ENCODE peak calls at places on chromosomes 13 and 19, in eight cellular contexts. One of them, this sample, is unnamed.

GRCh38 chr13:97971519-97971918 is 18.0 kb downstream of the IPO5 start:
- DNase-seq in stomach: no peak
- DNase-seq in fibroblast of lung: no peak
- DNase-seq in left ventricle myocardium inferior: no peak
- DNase-seq in body of pancreas: no peak
- DNase-seq in left lung: no peak
- DNase-seq in endodermal cell: no peak
- DNase-seq in sigmoid colon: no peak
- DNase-seq in this sample: no peak

GRCh38 chr19:54518844-54519243 is 16.2 kb downstream of the LAIR2 start:
- DNase-seq in body of pancreas: no peak
- DNase-seq in stomach: no peak
- DNase-seq in fibroblast of lung: no peak
- DNase-seq in left ventricle myocardium inferior: no peak
- DNase-seq in sigmoid colon: no peak
- DNase-seq in endodermal cell: no peak
- DNase-seq in left lung: no peak
- DNase-seq in this sample: no peak

GRCh38 chr19:55536366-55536765 is 567 bp downstream of the SBK2 start:
- DNase-seq in sigmoid colon: no peak
- DNase-seq in fibroblast of lung: no peak
- DNase-seq in body of pancreas: no peak
- DNase-seq in stomach: no peak
- DNase-seq in left lung: no peak
- DNase-seq in left ventricle myocardium inferior: no peak
- DNase-seq in endodermal cell: no peak
- DNase-seq in this sample: no peak

GRCh38 chr19:45613926-45614725 is 12.1 kb upstream of the GPR4 start:
- DNase-seq in stomach: peak; percentile 31
- DNase-seq in left ventricle myocardium inferior: no peak
- DNase-seq in body of pancreas: peak; percentile 23
- DNase-seq in endodermal cell: no peak
- DNase-seq in fibroblast of lung: peak; percentile 91
- DNase-seq in sigmoid colon: no peak
- DNase-seq in left lung: no peak
- DNase-seq in this sample: no peak

GRCh38 chr13:90448466-90449037 is 898.9 kb upstream of the MIR17HG start:
- DNase-seq in sigmoid colon: no peak
- DNase-seq in stomach: no peak
- DNase-seq in endodermal cell: no peak
- DNase-seq in left lung: no peak
- DNase-seq in fibroblast of lung: peak; percentile 73
- DNase-seq in left ventricle myocardium inferior: no peak
- DNase-seq in body of pancreas: no peak
- DNase-seq in this sample: no peak

GRCh38 chr19:16419671-16420394 is 51.9 kb downstream of the EPS15L1 start:
- DNase-seq in endodermal cell: peak; percentile 64
- DNase-seq in fibroblast of lung: no peak
- DNase-seq in left lung: no peak
- DNase-seq in sigmoid colon: no peak
- DNase-seq in left ventricle myocardium inferior: no peak
- DNase-seq in body of pancreas: no peak
- DNase-seq in stomach: no peak
- DNase-seq in this sample: no peak

GRCh38 chr19:29278716-29279115 is 65.8 kb upstream of the UQCRFS1 start:
- DNase-seq in endodermal cell: no peak
- DNase-seq in left ventricle myocardium inferior: no peak
- DNase-seq in left lung: no peak
- DNase-seq in body of pancreas: peak; percentile 17
- DNase-seq in stomach: no peak
- DNase-seq in fibroblast of lung: no peak
- DNase-seq in sigmoid colon: no peak
- DNase-seq in this sample: no peak

GRCh38 chr13:98022210-98022609 is 68.7 kb downstream of the IPO5 start:
- DNase-seq in left ventricle myocardium inferior: no peak
- DNase-seq in stomach: no peak
- DNase-seq in left lung: no peak
- DNase-seq in sigmoid colon: no peak
- DNase-seq in fibroblast of lung: peak; percentile 90
- DNase-seq in endodermal cell: no peak
- DNase-seq in body of pancreas: no peak
- DNase-seq in this sample: no peak

GRCh38 chr13:57624565-57625435 is 6.7 kb upstream of the PCDH17 start:
- DNase-seq in sigmoid colon: no peak
- DNase-seq in left ventricle myocardium inferior: no peak
- DNase-seq in endodermal cell: peak; percentile 83
- DNase-seq in left lung: no peak
- DNase-seq in stomach: no peak
- DNase-seq in body of pancreas: peak; percentile 67
- DNase-seq in fibroblast of lung: peak; percentile 58
- DNase-seq in this sample: peak; percentile 66

GRCh38 chr13:19998960-19999359 is 40.4 kb downstream of the ZMYM2 start:
- DNase-seq in left lung: no peak
- DNase-seq in left ventricle myocardium inferior: no peak
- DNase-seq in fibroblast of lung: no peak
- DNase-seq in body of pancreas: no peak
- DNase-seq in stomach: no peak
- DNase-seq in endodermal cell: no peak
- DNase-seq in sigmoid colon: no peak
- DNase-seq in this sample: no peak
- H3K36me3 ChIP-seq in left lung: peaks cover 55% of the 10 kb centered on the region
- H3K36me3 ChIP-seq in left ventricle myocardium inferior: peaks cover 49% of the 10 kb centered on the region
- H3K36me3 ChIP-seq in fibroblast of lung: no peaks in the 10 kb centered on the region
- H3K36me3 ChIP-seq in body of pancreas: peaks cover 13% of the 10 kb centered on the region
- H3K36me3 ChIP-seq in stomach: peaks cover 44% of the 10 kb centered on the region
- H3K36me3 ChIP-seq in endodermal cell: peaks cover 74% of the 10 kb centered on the region
- H3K36me3 ChIP-seq in sigmoid colon: peaks cover 46% of the 10 kb centered on the region
- H3K36me3 ChIP-seq in this sample: peaks cover 20% of the 10 kb centered on the region

DNA sequence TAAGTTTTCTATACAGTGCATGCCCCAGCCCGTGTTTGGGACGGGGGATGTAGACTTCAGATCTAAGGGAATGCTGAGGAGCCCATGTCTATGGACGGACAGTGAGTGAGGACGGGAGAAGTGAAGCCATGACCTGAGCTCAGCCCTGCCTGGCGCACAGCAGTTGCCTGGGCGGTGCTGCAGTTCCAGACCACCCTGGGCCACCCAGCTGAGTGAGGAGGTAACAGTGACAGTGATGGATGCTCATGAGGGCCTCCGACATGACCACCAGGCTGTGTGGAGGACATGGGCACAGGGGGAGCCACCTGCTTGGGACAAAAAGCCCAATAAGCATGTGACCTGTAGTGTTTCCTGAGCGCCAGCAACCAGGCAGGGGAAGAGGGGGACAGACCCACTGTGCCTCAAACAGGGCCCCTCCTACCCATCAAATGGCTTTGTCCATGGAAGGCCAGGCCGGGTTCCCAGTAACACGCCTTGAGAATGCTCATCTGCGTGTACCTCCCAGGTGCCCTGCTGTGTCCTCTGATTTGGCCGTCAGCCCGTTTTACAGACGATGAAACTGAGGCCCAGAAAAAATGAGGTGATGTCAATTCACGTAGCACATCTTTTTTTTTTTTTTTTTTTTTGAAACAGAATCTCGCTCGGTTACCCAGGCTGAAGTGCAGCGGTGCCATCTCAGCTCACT is 22.6 kb downstream of the NOSIP start:
- DNase-seq in endodermal cell: no peak
- DNase-seq in left lung: no peak
- DNase-seq in stomach: no peak
- DNase-seq in body of pancreas: no peak
- DNase-seq in sigmoid colon: no peak
- DNase-seq in left ventricle myocardium inferior: no peak
- DNase-seq in fibroblast of lung: no peak
- DNase-seq in this sample: no peak
- H3K4me1 ChIP-seq in endodermal cell: no peaks in the 10 kb centered on the region
- H3K4me1 ChIP-seq in left lung: no peaks in the 10 kb centered on the region
- H3K4me1 ChIP-seq in stomach: peaks cover 43% of the 10 kb centered on the region
- H3K4me1 ChIP-seq in body of pancreas: peaks cover 91% of the 10 kb centered on the region
- H3K4me1 ChIP-seq in sigmoid colon: no peaks in the 10 kb centered on the region
- H3K4me1 ChIP-seq in left ventricle myocardium inferior: peaks cover 11% of the 10 kb centered on the region
- H3K4me1 ChIP-seq in fibroblast of lung: peaks cover 4% of the 10 kb centered on the region
- H3K4me1 ChIP-seq in this sample: no peaks in the 10 kb centered on the region

GRCh38 chr19:12731337-12731736 is 3.1 kb downstream of the TRIR start:
- DNase-seq in body of pancreas: no peak
- DNase-seq in sigmoid colon: no peak
- DNase-seq in fibroblast of lung: no peak
- DNase-seq in left lung: no peak
- DNase-seq in stomach: no peak
- DNase-seq in left ventricle myocardium inferior: no peak
- DNase-seq in endodermal cell: no peak
- DNase-seq in this sample: no peak

GRCh38 chr19:12733369-12733896 is 1.1 kb downstream of the TRIR start:
- DNase-seq in fibroblast of lung: peak; percentile 62
- DNase-seq in sigmoid colon: no peak
- DNase-seq in body of pancreas: peak; percentile 23
- DNase-seq in endodermal cell: peak; percentile 53
- DNase-seq in left ventricle myocardium inferior: no peak
- DNase-seq in stomach: no peak
- DNase-seq in left lung: no peak
- DNase-seq in this sample: peak; percentile 62

GRCh38 chr19:12733907-12734214 is 623 bp downstream of the TRIR start:
- DNase-seq in left ventricle myocardium inferior: no peak
- DNase-seq in left lung: no peak
- DNase-seq in endodermal cell: no peak
- DNase-seq in sigmoid colon: no peak
- DNase-seq in fibroblast of lung: no peak
- DNase-seq in body of pancreas: no peak
- DNase-seq in stomach: no peak
- DNase-seq in this sample: no peak

GRCh38 chr19:12737666-12738351 is 512 bp downstream of the GET3 start:
- DNase-seq in body of pancreas: no peak
- DNase-seq in left ventricle myocardium inferior: no peak
- DNase-seq in endodermal cell: no peak
- DNase-seq in sigmoid colon: no peak
- DNase-seq in stomach: no peak
- DNase-seq in fibroblast of lung: no peak
- DNase-seq in left lung: no peak
- DNase-seq in this sample: no peak

DNA sequence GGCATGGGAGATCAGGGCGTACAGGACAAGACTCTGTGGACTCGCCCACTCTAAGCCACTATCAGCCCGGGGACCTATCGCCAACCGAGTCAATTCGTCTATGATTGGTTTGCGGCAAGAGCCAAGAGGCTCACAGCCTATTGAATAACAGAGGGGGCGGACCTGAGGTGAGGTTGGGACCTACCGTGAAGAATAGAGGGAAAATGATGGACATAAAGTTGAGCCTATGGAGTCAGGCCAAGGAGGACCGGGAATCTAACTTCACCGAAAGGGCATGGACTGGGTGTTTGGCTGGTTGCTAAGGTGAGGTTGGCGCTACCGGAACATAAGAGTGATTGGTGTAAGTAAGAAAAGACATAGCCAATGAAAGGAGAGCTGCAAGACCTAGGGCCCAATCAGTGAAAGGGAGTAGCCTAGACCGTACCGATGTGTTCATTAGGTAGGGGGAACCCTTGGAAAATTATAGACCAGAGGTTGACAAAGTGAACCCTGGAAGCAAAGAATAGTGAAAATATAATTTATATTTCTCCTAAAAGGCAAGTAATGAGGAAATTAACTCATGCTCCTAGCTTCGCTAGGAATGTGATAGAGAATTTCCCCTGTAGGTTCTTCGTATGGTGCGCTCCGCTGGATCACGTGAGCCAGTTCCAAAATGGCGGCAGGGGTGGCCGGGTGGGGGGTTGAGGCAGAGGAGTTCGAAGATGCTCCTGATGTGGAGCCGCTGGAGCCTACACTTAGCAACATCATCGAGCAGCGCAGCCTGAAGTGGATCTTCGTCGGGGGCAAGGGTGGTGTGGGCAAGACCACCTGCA is at the start of gene GET3:
- DNase-seq in left ventricle myocardium inferior: peak; percentile 85
- DNase-seq in stomach: peak; percentile 91
- DNase-seq in fibroblast of lung: peak; percentile 100
- DNase-seq in left lung: peak; percentile 93
- DNase-seq in endodermal cell: peak; percentile 98
- DNase-seq in sigmoid colon: peak; percentile 98
- DNase-seq in body of pancreas: peak; percentile 99
- DNase-seq in this sample: peak; percentile 96
- H3K4me3 ChIP-seq in left ventricle myocardium inferior: peak within 1 kb of the TSS; percentile 86
- H3K4me3 ChIP-seq in stomach: peak within 1 kb of the TSS; percentile 86
- H3K4me3 ChIP-seq in fibroblast of lung: peak within 1 kb of the TSS; percentile 87
- H3K4me3 ChIP-seq in left lung: peak within 1 kb of the TSS; percentile 98
- H3K4me3 ChIP-seq in endodermal cell: peak within 1 kb of the TSS; percentile 100
- H3K4me3 ChIP-seq in sigmoid colon: peak within 1 kb of the TSS; percentile 80
- H3K4me3 ChIP-seq in body of pancreas: peak within 1 kb of the TSS; percentile 69
- H3K4me3 ChIP-seq in this sample: peak within 1 kb of the TSS; percentile 64

GRCh38 chr19:49536921-49537462 is 9.2 kb downstream of the RCN3 start:
- DNase-seq in stomach: no peak
- DNase-seq in body of pancreas: no peak
- DNase-seq in sigmoid colon: no peak
- DNase-seq in left ventricle myocardium inferior: no peak
- DNase-seq in endodermal cell: no peak
- DNase-seq in fibroblast of lung: no peak
- DNase-seq in left lung: no peak
- DNase-seq in this sample: no peak
- H3K36me3 ChIP-seq in stomach: peaks cover 31% of the 10 kb centered on the region
- H3K36me3 ChIP-seq in body of pancreas: no peaks in the 10 kb centered on the region
- H3K36me3 ChIP-seq in sigmoid colon: peaks cover 31% of the 10 kb centered on the region
- H3K36me3 ChIP-seq in left ventricle myocardium inferior: peaks cover 7% of the 10 kb centered on the region
- H3K36me3 ChIP-seq in endodermal cell: no peaks in the 10 kb centered on the region
- H3K36me3 ChIP-seq in fibroblast of lung: peaks cover 9% of the 10 kb centered on the region
- H3K36me3 ChIP-seq in left lung: peaks cover 67% of the 10 kb centered on the region
- H3K36me3 ChIP-seq in this sample: no peaks in the 10 kb centered on the region

DNA sequence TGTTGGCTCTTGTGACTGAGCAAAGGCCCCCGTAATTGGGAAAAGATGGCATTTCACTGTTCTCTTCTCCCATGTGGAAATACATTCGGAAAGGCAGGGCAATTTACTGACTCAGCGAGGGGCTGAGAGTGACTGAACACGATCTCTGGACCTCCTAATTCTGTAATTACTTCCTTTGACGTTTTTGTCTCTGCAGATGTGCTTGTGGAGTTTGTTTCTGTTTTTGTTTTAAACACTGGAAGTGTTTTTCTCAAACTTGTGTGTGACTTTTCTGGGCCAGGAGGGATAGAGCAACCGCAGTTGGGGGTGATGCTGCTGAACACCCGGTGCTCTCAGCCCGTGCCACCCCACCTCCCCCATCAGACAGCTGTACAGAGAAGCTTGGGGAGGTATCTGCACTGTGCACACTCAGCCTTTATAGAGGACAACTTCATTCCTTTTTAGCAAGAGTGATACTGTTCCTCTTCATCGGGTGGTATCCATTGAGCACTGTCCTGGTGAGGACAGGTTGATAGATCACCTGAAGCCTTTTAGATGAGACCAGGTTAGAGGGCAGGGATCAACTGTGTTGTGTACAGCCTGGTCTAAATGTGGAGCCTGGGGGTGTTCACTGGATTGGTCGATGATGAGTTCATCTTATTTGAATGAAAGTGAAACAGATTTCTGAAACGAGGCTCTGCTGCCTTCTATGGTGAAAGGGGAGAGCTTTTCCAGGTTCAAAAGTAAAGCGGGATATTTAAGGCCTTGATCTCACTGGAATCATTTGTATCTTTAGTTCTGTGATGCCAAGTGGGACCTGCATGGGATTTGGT is 117.4 kb downstream of the ESD start:
- DNase-seq in left lung: no peak
- DNase-seq in endodermal cell: no peak
- DNase-seq in body of pancreas: no peak
- DNase-seq in stomach: no peak
- DNase-seq in fibroblast of lung: peak; percentile 32
- DNase-seq in sigmoid colon: no peak
- DNase-seq in left ventricle myocardium inferior: no peak
- DNase-seq in this sample: no peak
- H3K4me1 ChIP-seq in left lung: peaks cover 13% of the 10 kb centered on the region
- H3K4me1 ChIP-seq in endodermal cell: peaks cover 3% of the 10 kb centered on the region
- H3K4me1 ChIP-seq in body of pancreas: peaks cover 19% of the 10 kb centered on the region
- H3K4me1 ChIP-seq in stomach: peaks cover 41% of the 10 kb centered on the region
- H3K4me1 ChIP-seq in fibroblast of lung: peaks cover 11% of the 10 kb centered on the region
- H3K4me1 ChIP-seq in sigmoid colon: no peaks in the 10 kb centered on the region
- H3K4me1 ChIP-seq in left ventricle myocardium inferior: peaks cover 74% of the 10 kb centered on the region
- H3K4me1 ChIP-seq in this sample: peaks cover 2% of the 10 kb centered on the region

GRCh38 chr19:18433735-18434398 is 4.1 kb downstream of the ISYNA1 start:
- DNase-seq in left ventricle myocardium inferior: no peak
- DNase-seq in left lung: no peak
- DNase-seq in body of pancreas: no peak
- DNase-seq in endodermal cell: peak; percentile 87
- DNase-seq in sigmoid colon: peak; percentile 58
- DNase-seq in stomach: no peak
- DNase-seq in fibroblast of lung: no peak
- DNase-seq in this sample: no peak
- H3K4me3 ChIP-seq in left ventricle myocardium inferior: peak overlapping the region; percentile 66
- H3K4me3 ChIP-seq in left lung: peak overlapping the region; percentile 36
- H3K4me3 ChIP-seq in body of pancreas: no peak overlapping the region
- H3K4me3 ChIP-seq in endodermal cell: no peak overlapping the region
- H3K4me3 ChIP-seq in sigmoid colon: peak overlapping the region; percentile 57
- H3K4me3 ChIP-seq in stomach: peak overlapping the region; percentile 53
- H3K4me3 ChIP-seq in fibroblast of lung: peak overlapping the region; percentile 37
- H3K4me3 ChIP-seq in this sample: no peak overlapping the region

This sample was measured in HAP-1.